ENCODE peak calls at places on chromosomes 16 and 17, in eight cellular contexts. I is epithelial cell of esophagus, S is GM23248, N is fibroblast of pulmonary artery, P is cardiac fibroblast, B is SJCRH30, O is fibroblast of lung, T is PC-3. A is an unnamed sample.

GRCh38 chr16:57741660-57742191 is 6.2 kb downstream of the KATNB1 start:
- DNase-seq in I (no peak), S (no peak), N (no peak), P (no peak), B (peak), O (no peak), T (no peak), A (no peak)

GRCh38 chr16:1678500-1679098 is 520 bp downstream of the JPT2 start:
- DNase-seq in I (peak), S (peak), N (peak), P (peak), B (peak), O (peak), T (peak), A (peak)

GRCh38 chr16:4179020-4179419 is 62.8 kb upstream of the ADCY9 start:
- DNase-seq in I (peak), S (peak), N (peak), P (peak), B (no peak), O (peak), T (peak), A (no peak)

GRCh38 chr16:49786926-49787557 is 68.9 kb downstream of the ZNF423 start:
- DNase-seq in I (no peak), S (no peak), N (no peak), P (no peak), B (no peak), O (no peak), T (no peak), A (no peak)

GRCh38 chr17:72205357-72205756 is 84.5 kb downstream of the SOX9 start:
- DNase-seq in I (no peak), S (no peak), N (no peak), P (no peak), B (peak), O (no peak), T (no peak), A (no peak)

GRCh38 chr16:10972956-10973464 is 28.6 kb downstream of the CLEC16A start:
- DNase-seq in I (no peak), S (no peak), N (no peak), P (no peak), B (no peak), O (no peak), T (no peak), A (no peak)

GRCh38 chr17:7014995-7015586 is 2.7 kb downstream of the RNASEK start:
- DNase-seq in I (peak), S (peak), N (peak), P (peak), B (peak), O (peak), T (no peak), A (no peak)

GRCh38 chr16:4988647-4989046 is 30.5 kb downstream of the SEC14L5 start:
- DNase-seq in I (no peak), S (no peak), N (no peak), P (no peak), B (no peak), O (no peak), T (no peak), A (no peak)

GRCh38 chr17:38590988-38591758 is 14.6 kb downstream of the SRCIN1 start:
- DNase-seq in I (peak), S (peak), N (no peak), P (no peak), B (no peak), O (no peak), T (peak), A (no peak)

GRCh38 chr17:38589462-38590114 is 16.2 kb downstream of the SRCIN1 start:
- DNase-seq in I (no peak), S (no peak), N (no peak), P (no peak), B (no peak), O (no peak), T (no peak), A (no peak)

GRCh38 chr17:38592487-38592886 is 13.3 kb downstream of the SRCIN1 start:
- DNase-seq in I (no peak), S (no peak), N (no peak), P (no peak), B (no peak), O (no peak), T (peak), A (no peak)

GRCh38 chr17:38588775-38589174 is 17.0 kb downstream of the SRCIN1 start:
- DNase-seq in I (no peak), S (no peak), N (no peak), P (no peak), B (no peak), O (no peak), T (no peak), A (no peak)

DNA sequence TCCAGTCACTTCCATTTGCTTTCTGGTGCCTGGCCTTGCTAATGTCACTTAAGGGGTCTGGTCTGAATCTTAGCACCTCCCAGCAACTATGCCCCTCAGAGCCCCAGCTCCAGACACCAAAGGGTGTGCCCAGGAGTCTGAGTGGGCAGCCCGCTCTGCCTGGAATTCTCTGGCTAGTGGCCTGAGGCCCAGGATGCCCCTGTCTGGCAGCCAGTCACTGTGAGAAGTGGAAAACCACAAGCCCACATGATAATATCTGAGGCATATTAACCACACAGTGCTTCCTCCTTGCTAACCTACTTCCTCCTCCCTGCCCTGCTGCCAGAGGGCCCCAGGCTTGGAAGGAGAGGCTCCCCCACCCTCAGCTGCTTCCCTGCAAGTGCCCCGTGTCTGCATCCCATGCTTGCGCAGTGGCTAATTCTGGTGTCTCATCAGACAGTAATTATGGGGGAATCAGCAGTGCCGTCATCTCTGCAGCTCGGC is 14.0 kb downstream of the SRCIN1 start:
- DNase-seq in I (peak), S (peak), N (peak), P (peak), B (peak), O (no peak), T (peak), A (no peak)
- H3K4me3 ChIP-seq in I (no peak), S (no peak), N (no peak), P (no peak), B (no peak), O (no peak), T (no peak), A (no peak)

DNA sequence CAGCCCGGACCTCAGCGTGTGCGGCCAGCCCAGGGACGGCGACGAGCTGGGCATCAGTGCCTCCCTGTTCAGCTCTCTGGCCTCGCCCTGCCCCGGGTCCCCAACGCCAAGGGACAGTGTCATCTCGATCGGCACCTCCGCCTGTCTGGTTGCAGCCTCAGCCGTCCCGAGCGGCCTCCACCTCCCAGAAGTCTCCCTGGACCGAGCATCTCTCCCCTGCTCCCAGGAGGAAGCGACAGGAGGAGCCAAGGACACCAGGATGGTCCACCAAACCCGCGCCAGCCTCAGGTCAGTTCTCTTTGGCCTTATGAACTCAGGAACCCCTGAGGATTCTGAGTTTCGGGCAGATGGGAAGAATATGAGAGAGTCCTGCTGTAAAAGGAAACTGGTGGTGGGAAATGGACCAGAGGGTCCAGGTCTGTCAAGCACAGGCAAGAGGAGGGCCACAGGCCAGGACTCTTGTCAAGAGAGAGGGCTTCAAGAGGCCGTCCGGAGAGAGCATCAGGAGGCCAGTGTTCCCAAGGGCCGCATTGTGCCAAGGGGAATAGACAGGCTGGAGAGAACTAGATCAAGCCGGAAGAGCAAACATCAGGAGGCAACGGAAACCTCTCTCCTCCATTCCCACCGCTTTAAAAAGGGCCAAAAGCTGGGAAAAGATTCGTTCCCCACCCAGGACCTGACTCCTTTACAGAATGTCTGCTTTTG is 822 bp downstream of the HASPIN start:
- DNase-seq in I (peak), S (peak), N (no peak), P (no peak), B (no peak), O (no peak), T (no peak), A (no peak)
- H3K4me3 ChIP-seq in I (peak), S (peak), N (peak), P (peak), B (peak), O (peak), T (peak), A (peak)

GRCh38 chr17:1714980-1715802 is 5.0 kb upstream of the TLCD2 start:
- DNase-seq in I (peak), S (peak), N (peak), P (peak), B (peak), O (peak), T (peak), A (no peak)

GRCh38 chr17:1715803-1716075 is 5.6 kb upstream of the TLCD2 start:
- DNase-seq in I (no peak), S (no peak), N (no peak), P (no peak), B (no peak), O (no peak), T (no peak), A (no peak)

GRCh38 chr17:1713160-1713877 is 3.1 kb upstream of the TLCD2 start:
- DNase-seq in I (no peak), S (peak), N (no peak), P (no peak), B (no peak), O (no peak), T (no peak), A (no peak)

GRCh38 chr17:1713878-1714487 is 3.8 kb upstream of the TLCD2 start:
- DNase-seq in I (peak), S (peak), N (peak), P (peak), B (peak), O (peak), T (peak), A (no peak)

DNA sequence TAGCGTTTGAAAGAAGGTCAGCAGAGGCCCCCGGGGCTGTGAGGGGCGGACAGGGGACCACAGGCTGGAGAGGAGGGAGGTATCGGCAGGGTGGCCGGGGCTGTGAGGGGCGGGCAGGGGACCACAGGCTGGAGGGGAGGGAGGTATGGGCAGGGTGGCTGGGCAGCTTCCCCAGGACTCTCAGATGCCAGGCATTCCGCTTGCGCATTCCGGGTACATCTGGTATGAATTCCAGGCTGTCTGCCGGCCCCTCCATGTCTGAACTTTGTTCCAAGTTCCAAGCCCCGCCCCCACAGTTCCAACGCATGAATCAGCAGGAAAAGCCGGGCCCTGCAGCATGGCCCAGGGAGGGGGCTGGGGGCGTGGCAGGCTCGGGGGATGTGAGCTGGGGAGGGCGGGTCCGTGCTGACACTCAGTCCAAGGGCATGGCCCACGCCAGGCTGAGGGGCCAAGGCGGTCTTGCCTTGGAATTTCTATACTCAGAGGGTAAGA is 4.4 kb upstream of the TLCD2 start:
- DNase-seq in I (peak), S (peak), N (peak), P (peak), B (peak), O (peak), T (peak), A (no peak)
- H3K4me3 ChIP-seq in I (peak), S (peak), N (peak), P (peak), B (peak), O (peak), T (peak), A (no peak)

GRCh38 chr17:82867763-82868325 is 28.0 kb upstream of the ZNF750 start:
- DNase-seq in I (no peak), S (no peak), N (no peak), P (no peak), B (no peak), O (no peak), T (no peak), A (no peak)
- H3K4me3 ChIP-seq in I (no peak), S (no peak), N (no peak), P (no peak), B (no peak), O (no peak), T (no peak), A (no peak)

GRCh38 chr17:37742114-37742761 is 2.6 kb downstream of the HNF1B start:
- DNase-seq in I (peak), S (peak), N (no peak), P (no peak), B (no peak), O (peak), T (peak), A (no peak)

GRCh38 chr17:37742762-37743611 is 1.9 kb downstream of the HNF1B start:
- DNase-seq in I (no peak), S (peak), N (no peak), P (no peak), B (no peak), O (no peak), T (peak), A (no peak)

GRCh38 chr17:37743875-37744632 is 805 bp downstream of the HNF1B start:
- DNase-seq in I (no peak), S (no peak), N (no peak), P (no peak), B (no peak), O (no peak), T (peak), A (no peak)

GRCh38 chr17:37744633-37744927 is 279 bp downstream of the HNF1B start:
- DNase-seq in I (no peak), S (no peak), N (no peak), P (no peak), B (no peak), O (no peak), T (no peak), A (no peak)

GRCh38 chr17:37743612-37743874 is 1.3 kb downstream of the HNF1B start:
- DNase-seq in I (no peak), S (no peak), N (no peak), P (no peak), B (no peak), O (no peak), T (no peak), A (no peak)
- H3K4me3 ChIP-seq in I (no peak), S (no peak), N (no peak), P (no peak), B (no peak), O (no peak), T (peak), A (no peak)

DNA sequence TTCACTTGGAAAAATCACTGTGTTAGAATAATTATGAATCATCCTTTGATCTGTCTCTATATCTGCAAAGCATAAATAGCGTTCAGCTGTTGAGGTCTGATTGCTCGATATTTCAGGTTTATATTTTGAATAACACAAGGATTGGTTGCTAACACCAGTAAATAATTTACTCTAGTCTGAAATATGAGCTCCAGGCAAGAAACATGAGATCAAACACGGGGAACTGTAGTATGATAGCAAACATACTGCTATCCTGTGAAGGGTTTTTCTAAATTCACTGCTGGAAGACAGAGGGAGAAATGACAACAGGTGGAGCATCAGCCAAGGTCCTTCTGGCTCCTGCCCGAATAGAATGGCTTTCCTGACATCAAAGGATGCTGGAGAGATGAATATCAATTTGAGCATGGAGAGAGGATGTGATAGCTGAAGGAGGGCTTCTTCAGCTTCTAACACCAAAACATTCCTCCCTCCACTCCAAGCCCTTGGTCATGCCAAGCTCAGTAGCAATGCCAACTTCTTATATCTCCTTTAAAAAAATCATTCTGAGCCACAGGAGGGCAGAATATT is 450.3 kb downstream of the SHISA9 start:
- DNase-seq in I (no peak), S (no peak), N (no peak), P (no peak), B (no peak), O (no peak), T (no peak), A (no peak)
- H3K4me3 ChIP-seq in I (no peak), S (no peak), N (no peak), P (no peak), B (no peak), O (no peak), T (no peak), A (no peak)

DNA sequence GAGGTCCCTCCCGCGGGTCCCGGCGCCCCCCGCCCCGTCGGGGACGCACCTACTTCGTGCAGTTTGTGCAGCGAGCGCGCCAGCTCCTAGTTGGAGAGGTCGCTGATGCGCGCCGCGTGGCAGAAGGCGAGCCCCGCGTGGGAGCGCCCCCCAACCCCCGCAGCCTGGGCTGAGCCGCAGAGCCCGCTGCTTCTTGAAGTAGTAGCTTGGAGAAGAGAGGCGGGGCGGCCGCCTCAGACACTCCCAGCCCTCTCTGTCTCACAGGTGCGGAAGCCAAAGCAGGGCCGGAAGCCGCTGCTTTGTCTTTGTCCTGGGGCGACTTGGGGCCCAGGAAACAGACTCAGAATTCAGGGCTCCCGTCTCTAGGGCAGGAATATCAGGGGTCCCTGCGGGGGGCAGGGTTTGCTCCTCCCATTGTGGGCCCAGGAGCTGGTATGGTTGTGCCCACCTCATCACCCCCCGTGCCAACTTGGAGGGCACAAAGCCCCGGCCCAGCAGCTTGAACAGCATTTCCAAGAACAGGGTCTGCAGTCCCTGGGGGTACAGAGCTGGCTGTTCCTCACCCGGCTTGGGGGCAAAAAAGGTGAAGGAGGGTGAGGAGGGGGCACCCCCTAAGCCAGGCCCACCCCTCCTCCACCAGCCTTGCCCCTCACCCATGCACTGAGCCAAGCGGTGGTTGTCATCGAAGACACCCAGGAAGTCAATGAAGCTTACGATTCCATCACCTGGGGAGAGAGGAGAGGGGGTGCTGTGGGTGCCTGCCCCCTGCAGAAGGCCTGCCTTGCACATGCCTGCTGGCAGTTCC is 13.6 kb downstream of the SPATA32 start:
- DNase-seq in I (peak), S (no peak), N (no peak), P (no peak), B (peak), O (no peak), T (peak), A (peak)
- H3K4me3 ChIP-seq in I (peak), S (peak), N (peak), P (peak), B (peak), O (peak), T (peak), A (peak)

GRCh38 chr17:67293251-67294203 is 48.5 kb upstream of the HELZ start:
- DNase-seq in I (peak), S (peak), N (peak), P (peak), B (peak), O (peak), T (peak), A (peak)
- H3K4me3 ChIP-seq in I (no peak), S (no peak), N (no peak), P (no peak), B (peak), O (no peak), T (no peak), A (no peak)

DNA sequence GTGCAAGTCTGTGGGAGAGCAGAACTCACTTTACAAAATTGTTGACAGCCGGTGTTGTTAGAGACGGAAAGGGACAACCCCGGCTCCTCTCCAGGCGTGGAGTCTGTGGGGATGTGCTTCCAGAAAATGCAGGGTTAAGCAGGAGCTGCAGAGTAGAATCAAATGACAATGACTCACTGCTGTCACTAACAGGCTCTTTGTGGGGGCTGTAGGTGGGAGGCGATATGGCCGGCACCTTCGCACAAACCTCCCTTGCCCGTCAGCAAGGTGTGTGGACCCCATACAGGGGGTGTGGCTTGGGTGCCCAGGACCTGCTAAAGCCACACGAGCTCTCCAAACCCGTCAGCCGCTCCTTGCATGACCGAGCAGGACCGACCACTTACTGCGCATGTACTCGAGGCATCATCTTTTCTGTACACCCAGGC is 5.8 kb downstream of the PDK2 start:
- DNase-seq in I (no peak), S (peak), N (no peak), P (no peak), B (peak), O (no peak), T (no peak), A (no peak)
- H3K4me3 ChIP-seq in I (no peak), S (no peak), N (no peak), P (no peak), B (peak), O (no peak), T (no peak), A (no peak)

A was measured in naive thymus-derived CD4-positive, alpha-beta T cell.